ENCODE peak calls at places on chromosomes 12 and 14, in six cellular contexts. S is HCT116, N is IMR-90, Z is PC-3, X is mesendoderm, W is astrocyte. Y is an unnamed sample.

GRCh38 chr14:101861464-101861863 is 100.0 kb downstream of the PPP2R5C start:
- DNase-seq in S (no peak), N (no peak), Z (no peak), X (no peak), W (no peak), Y (no peak)

GRCh38 chr14:98177551-98177950 is 1094.4 kb downstream of the BCL11B start:
- DNase-seq in S (no peak), N (no peak), Z (no peak), X (no peak), W (no peak), Y (no peak)

GRCh38 chr14:55807536-55807935 is 227.5 kb downstream of the KTN1 start:
- DNase-seq in S (no peak), N (no peak), Z (no peak), X (no peak), W (no peak), Y (no peak)

GRCh38 chr12:113065126-113066007 is 8.8 kb downstream of the DTX1 start:
- DNase-seq in S (no peak), N (no peak), Z (no peak), X (peak), W (no peak), Y (no peak)

GRCh38 chr14:104320611-104321086 is 182.3 kb downstream of the KIF26A start:
- DNase-seq in S (no peak), N (no peak), Z (no peak), X (no peak), W (no peak), Y (no peak)

GRCh38 chr14:58978336-58978735 is 210.1 kb upstream of the DAAM1 start:
- DNase-seq in S (no peak), N (peak), Z (no peak), X (no peak), W (peak), Y (peak)

GRCh38 chr14:86015511-86015910 is 485.6 kb downstream of the FLRT2 start:
- DNase-seq in S (no peak), N (peak), Z (no peak), X (no peak), W (no peak), Y (no peak)

GRCh38 chr12:129101404-129101803 is 248.1 kb downstream of the GLT1D1 start:
- DNase-seq in S (no peak), N (no peak), Z (no peak), X (peak), W (no peak), Y (no peak)

GRCh38 chr12:93591137-93591868 is 18.8 kb downstream of the SOCS2 start:
- DNase-seq in S (peak), N (peak), Z (peak), X (peak), W (peak), Y (peak)

GRCh38 chr14:52907949-52908348 is 42.9 kb downstream of the FERMT2 start:
- DNase-seq in S (no peak), N (no peak), Z (peak), X (no peak), W (no peak), Y (no peak)

GRCh38 chr14:59306775-59307174 is 118.3 kb downstream of the DAAM1 start:
- DNase-seq in S (no peak), N (peak), Z (peak), X (peak), W (peak), Y (peak)

GRCh38 chr14:68198713-68199464 is 379.3 kb downstream of the RAD51B start:
- DNase-seq in S (no peak), N (no peak), Z (no peak), X (no peak), W (peak), Y (no peak)
- H3K4me2 ChIP-seq in S (no peak), N (no peak), Z (no peak), X (no peak), W (peak), Y (no peak)

DNA sequence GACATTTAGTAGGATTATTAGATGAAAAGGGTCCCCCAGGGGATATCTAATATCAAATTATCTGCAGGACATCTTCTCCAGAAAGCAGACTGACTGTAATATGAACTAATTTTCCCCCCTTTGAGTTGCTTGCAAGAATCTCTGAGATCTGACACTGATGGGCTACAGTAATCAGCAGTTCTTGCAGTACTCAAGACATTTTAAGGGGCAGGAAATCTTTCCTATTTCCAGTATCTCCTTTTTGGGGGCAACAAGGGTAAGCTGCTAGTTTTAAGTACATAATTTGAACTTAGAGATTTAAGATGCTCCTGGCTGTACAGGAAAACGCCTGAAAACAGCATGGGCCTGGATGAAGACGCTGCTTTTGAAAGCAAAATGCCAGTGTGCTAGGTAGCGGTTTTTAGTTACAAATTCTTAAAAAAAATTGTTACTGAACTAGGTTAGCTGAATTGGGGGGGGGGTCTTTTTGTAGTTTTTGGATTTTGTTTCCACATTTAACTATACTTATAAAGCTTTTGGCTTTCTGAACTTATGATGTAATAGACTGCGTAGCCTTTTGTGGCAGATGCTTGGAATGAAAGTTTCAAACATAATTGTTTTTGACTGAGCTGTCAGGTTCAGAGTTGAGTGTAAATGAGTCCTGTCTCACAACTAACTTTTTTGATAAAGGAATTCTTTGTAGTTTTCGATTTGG is 2.3 kb downstream of the FRMD6 start:
- DNase-seq in S (no peak), N (peak), Z (no peak), X (no peak), W (no peak), Y (no peak)
- H3K9ac ChIP-seq in S (no peak), N (peak), Z (peak), X (peak), W (peak), Y (no peak)

GRCh38 chr12:21614510-21614909 is 9.9 kb upstream of the GYS2 start:
- DNase-seq in S (no peak), N (no peak), Z (no peak), X (no peak), W (no peak), Y (no peak)
- H3K4me2 ChIP-seq in S (no peak), N (no peak), Z (no peak), X (no peak), W (no peak), Y (no peak)

GRCh38 chr12:62785941-62786559 is 148.9 kb downstream of the PPM1H start:
- DNase-seq in S (peak), N (peak), Z (peak), X (no peak), W (peak), Y (peak)
- H3K9ac ChIP-seq in S (peak), N (peak), Z (peak), X (peak), W (peak), Y (no peak)

Y was measured in trophoblast cell.